ENCODE peak calls at places on chromosomes 4 and X, in six cellular contexts. One of them, this sample, is unnamed.

GRCh38 chrX:121579016-121579760 is 531.8 kb downstream of the GLUD2 start:
- DNase-seq in foreskin fibroblast: no peak
- DNase-seq in endodermal cell: no peak
- DNase-seq in pancreas: no peak
- DNase-seq in mesothelial cell of epicardium: no peak
- DNase-seq in GM23338: peak; percentile 3
- DNase-seq in this sample: no peak

GRCh38 chrX:48045410-48046311 is 25.8 kb downstream of the ZNF630 start:
- DNase-seq in mesothelial cell of epicardium: no peak
- DNase-seq in foreskin fibroblast: no peak
- DNase-seq in endodermal cell: peak; percentile 52
- DNase-seq in GM23338: no peak
- DNase-seq in pancreas: no peak
- DNase-seq in this sample: no peak

GRCh38 chrX:13750204-13750603 is 15.7 kb downstream of the OFD1 start:
- DNase-seq in endodermal cell: no peak
- DNase-seq in foreskin fibroblast: no peak
- DNase-seq in GM23338: peak; percentile 60
- DNase-seq in mesothelial cell of epicardium: no peak
- DNase-seq in pancreas: no peak
- DNase-seq in this sample: no peak

GRCh38 chr4:1500231-1500965 is 94.2 kb upstream of the NKX1-1 start:
- DNase-seq in GM23338: no peak
- DNase-seq in foreskin fibroblast: no peak
- DNase-seq in pancreas: no peak
- DNase-seq in endodermal cell: peak; percentile 35
- DNase-seq in mesothelial cell of epicardium: no peak
- DNase-seq in this sample: peak; percentile 10

GRCh38 chr4:70709551-70710080 is 12.1 kb upstream of the RUFY3 start:
- DNase-seq in foreskin fibroblast: no peak
- DNase-seq in GM23338: no peak
- DNase-seq in pancreas: no peak
- DNase-seq in mesothelial cell of epicardium: no peak
- DNase-seq in endodermal cell: no peak
- DNase-seq in this sample: no peak

GRCh38 chr4:183657564-183657963 is 1.4 kb downstream of the RWDD4 start:
- DNase-seq in GM23338: no peak
- DNase-seq in endodermal cell: no peak
- DNase-seq in mesothelial cell of epicardium: no peak
- DNase-seq in foreskin fibroblast: no peak
- DNase-seq in pancreas: no peak
- DNase-seq in this sample: no peak

GRCh38 chr4:130712038-130712437 is 1616.1 kb downstream of the C4orf33 start:
- DNase-seq in foreskin fibroblast: no peak
- DNase-seq in GM23338: no peak
- DNase-seq in pancreas: no peak
- DNase-seq in endodermal cell: no peak
- DNase-seq in mesothelial cell of epicardium: no peak
- DNase-seq in this sample: no peak

GRCh38 chr4:1243451-1244080 is 5.4 kb downstream of the CTBP1 start:
- DNase-seq in foreskin fibroblast: no peak
- DNase-seq in mesothelial cell of epicardium: peak; percentile 36
- DNase-seq in pancreas: no peak
- DNase-seq in endodermal cell: peak; percentile 48
- DNase-seq in GM23338: no peak
- DNase-seq in this sample: peak; percentile 10

GRCh38 chr4:150784939-150785338 is 203.0 kb downstream of the MAB21L2 start:
- DNase-seq in endodermal cell: no peak
- DNase-seq in GM23338: no peak
- DNase-seq in foreskin fibroblast: no peak
- DNase-seq in pancreas: no peak
- DNase-seq in mesothelial cell of epicardium: no peak
- DNase-seq in this sample: no peak
- TF ChIP-seq CTCF in endodermal cell: no peak
- TF ChIP-seq CTCF in GM23338: no peak
- TF ChIP-seq CTCF in foreskin fibroblast: no peak
- TF ChIP-seq CTCF in pancreas: no peak
- TF ChIP-seq CTCF in mesothelial cell of epicardium: no peak
- TF ChIP-seq CTCF in this sample: no peak

DNA sequence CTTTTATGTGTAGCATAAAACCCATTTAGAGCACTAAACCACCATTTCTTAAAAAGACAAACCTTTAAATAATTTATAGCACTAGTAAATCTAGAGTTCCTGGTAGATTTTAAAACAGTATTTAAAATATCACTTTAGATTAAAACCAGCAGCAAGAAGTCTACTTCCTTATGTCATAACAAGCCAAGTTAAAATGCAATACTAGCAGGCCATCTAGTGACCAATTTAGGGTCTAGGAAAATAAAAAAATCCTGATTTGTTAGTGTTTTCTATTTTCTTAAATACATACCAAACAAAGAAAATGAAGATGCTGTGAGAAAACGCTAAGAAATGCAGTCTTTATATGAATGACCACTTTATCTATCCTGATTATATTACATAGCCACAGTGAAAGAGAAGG is 53.9 kb downstream of the PAPSS1 start:
- DNase-seq in foreskin fibroblast: peak; percentile 22
- DNase-seq in pancreas: no peak
- DNase-seq in GM23338: no peak
- DNase-seq in endodermal cell: no peak
- DNase-seq in mesothelial cell of epicardium: no peak
- DNase-seq in this sample: no peak
- TF ChIP-seq CTCF in foreskin fibroblast: peak; percentile 43
- TF ChIP-seq CTCF in pancreas: peak; percentile 24
- TF ChIP-seq CTCF in GM23338: peak; percentile 40
- TF ChIP-seq CTCF in endodermal cell: peak; percentile 63
- TF ChIP-seq CTCF in mesothelial cell of epicardium: peak; percentile 34
- TF ChIP-seq CTCF in this sample: no peak

DNA sequence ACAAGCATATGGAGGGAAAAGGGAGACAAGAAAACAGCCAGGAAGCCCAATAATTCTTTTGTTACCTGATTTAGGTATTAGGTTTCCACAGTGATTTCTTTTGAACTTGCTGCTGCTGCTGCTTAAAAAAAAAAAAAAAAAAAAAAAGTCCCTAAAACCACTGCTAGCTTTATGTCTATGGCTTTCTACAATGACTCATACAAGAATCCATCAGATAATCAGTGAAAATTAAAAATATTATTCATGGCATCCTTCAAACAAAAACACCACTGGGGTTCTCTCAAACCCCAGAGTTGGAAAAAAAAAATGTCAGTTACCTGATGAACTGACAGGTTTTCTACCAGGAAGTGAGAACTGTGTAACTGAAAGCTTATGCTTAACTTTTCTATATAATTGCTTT is 14.3 kb downstream of the EPHA5 start:
- DNase-seq in foreskin fibroblast: no peak
- DNase-seq in pancreas: no peak
- DNase-seq in endodermal cell: no peak
- DNase-seq in mesothelial cell of epicardium: no peak
- DNase-seq in GM23338: no peak
- DNase-seq in this sample: no peak
- TF ChIP-seq CTCF in foreskin fibroblast: no peak
- TF ChIP-seq CTCF in pancreas: no peak
- TF ChIP-seq CTCF in endodermal cell: no peak
- TF ChIP-seq CTCF in mesothelial cell of epicardium: no peak
- TF ChIP-seq CTCF in GM23338: no peak
- TF ChIP-seq CTCF in this sample: no peak

DNA sequence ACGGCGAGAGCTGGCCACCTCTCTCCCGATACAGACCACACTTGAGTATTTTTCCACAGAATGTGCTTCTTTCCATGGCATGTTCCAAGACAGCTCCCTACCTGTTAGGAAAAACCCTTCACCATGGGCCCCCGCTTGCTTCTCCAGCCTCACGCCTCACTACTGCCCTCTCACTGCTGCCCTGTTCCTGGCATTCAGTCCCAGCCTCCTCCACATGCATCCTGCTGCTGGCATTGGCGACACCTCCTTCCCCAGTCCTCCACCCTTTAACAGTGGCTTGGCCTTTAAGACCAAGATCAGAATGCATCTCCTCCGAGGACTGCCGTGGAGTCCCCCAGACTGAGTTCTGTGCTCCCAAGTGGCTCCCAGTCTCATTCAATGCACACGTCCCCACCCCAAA is 10.7 kb downstream of the PNMA6F start:
- DNase-seq in pancreas: no peak
- DNase-seq in foreskin fibroblast: no peak
- DNase-seq in GM23338: peak; percentile 43
- DNase-seq in mesothelial cell of epicardium: no peak
- DNase-seq in endodermal cell: peak; percentile 64
- DNase-seq in this sample: no peak
- TF ChIP-seq CTCF in pancreas: no peak
- TF ChIP-seq CTCF in foreskin fibroblast: no peak
- TF ChIP-seq CTCF in GM23338: peak; percentile 19
- TF ChIP-seq CTCF in mesothelial cell of epicardium: no peak
- TF ChIP-seq CTCF in endodermal cell: peak; percentile 47
- TF ChIP-seq CTCF in this sample: no peak

GRCh38 chrX:7706032-7706431 is 136.9 kb upstream of the VCX start:
- DNase-seq in GM23338: no peak
- DNase-seq in pancreas: no peak
- DNase-seq in endodermal cell: no peak
- DNase-seq in foreskin fibroblast: no peak
- DNase-seq in mesothelial cell of epicardium: no peak
- DNase-seq in this sample: no peak
- TF ChIP-seq CTCF in GM23338: peak; percentile 14
- TF ChIP-seq CTCF in pancreas: no peak
- TF ChIP-seq CTCF in endodermal cell: peak; percentile 61
- TF ChIP-seq CTCF in foreskin fibroblast: no peak
- TF ChIP-seq CTCF in mesothelial cell of epicardium: peak; percentile 16
- TF ChIP-seq CTCF in this sample: no peak

DNA sequence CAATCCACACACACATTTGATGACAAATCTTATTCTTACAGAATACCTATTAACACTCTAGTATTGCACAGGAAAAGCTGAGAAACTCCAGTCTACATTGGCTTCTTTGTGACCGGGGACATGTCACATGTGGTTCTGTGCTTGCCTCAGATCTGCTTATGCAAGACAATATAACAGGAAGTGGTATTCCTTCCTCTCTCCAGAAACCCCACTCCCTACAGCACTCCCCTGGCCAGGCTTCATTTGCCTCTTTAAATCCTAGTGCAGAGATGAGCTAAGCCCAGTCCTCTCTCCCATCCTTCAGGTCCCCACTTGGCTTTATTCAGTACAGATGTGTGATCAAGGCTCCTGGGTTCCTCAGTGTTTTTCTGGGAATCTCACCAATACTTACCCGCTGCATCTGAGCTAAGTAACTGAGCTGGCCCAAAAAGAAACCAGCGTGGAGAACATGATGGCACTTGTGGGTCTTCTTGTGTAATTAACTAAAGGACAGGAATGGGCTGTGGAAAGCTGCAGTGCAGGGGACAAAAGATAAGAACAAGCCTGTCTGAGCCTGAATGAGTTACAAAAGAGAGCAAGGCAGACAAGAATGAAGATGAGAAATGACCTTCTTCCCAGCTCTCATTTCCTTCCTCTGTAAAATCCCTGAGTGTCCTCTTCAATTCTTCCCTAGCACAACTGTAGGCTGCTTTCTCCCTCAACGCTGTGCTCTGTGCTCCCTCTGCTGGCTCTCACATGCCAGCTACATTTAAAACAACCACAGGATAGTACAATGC is 105.6 kb downstream of the HNRNPD start:
- DNase-seq in endodermal cell: peak; percentile 79
- DNase-seq in mesothelial cell of epicardium: peak; percentile 60
- DNase-seq in GM23338: peak; percentile 87
- DNase-seq in foreskin fibroblast: peak; percentile 40
- DNase-seq in pancreas: peak; percentile 17
- DNase-seq in this sample: peak; percentile 52
- TF ChIP-seq CTCF in endodermal cell: peak; percentile 91
- TF ChIP-seq CTCF in mesothelial cell of epicardium: peak; percentile 44
- TF ChIP-seq CTCF in GM23338: peak; percentile 88
- TF ChIP-seq CTCF in foreskin fibroblast: peak; percentile 79
- TF ChIP-seq CTCF in pancreas: peak; percentile 48
- TF ChIP-seq CTCF in this sample: peak; percentile 47

DNA sequence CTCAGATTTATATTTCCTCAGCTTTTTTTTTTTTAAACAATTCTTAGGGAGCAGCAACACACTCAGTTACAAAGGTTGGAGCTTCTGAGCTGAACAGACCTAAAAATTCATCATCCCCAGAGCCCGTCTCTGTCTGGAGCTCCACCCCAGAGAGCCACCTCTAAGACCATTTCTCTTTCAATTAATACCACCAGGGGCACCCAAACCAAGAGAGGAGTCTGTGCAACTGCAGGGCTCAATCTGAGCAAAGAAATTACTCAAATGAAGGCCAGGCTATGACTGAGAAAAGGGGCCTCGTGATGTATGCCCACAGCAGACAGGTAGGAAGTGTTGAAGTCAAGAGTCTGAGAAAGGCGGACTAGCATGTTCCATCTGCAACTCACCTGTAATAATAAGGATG is 95.5 kb downstream of the C4orf51 start:
- DNase-seq in mesothelial cell of epicardium: no peak
- DNase-seq in foreskin fibroblast: no peak
- DNase-seq in pancreas: no peak
- DNase-seq in endodermal cell: no peak
- DNase-seq in GM23338: peak; percentile 22
- DNase-seq in this sample: no peak
- TF ChIP-seq CTCF in mesothelial cell of epicardium: no peak
- TF ChIP-seq CTCF in foreskin fibroblast: no peak
- TF ChIP-seq CTCF in pancreas: no peak
- TF ChIP-seq CTCF in endodermal cell: peak; percentile 47
- TF ChIP-seq CTCF in GM23338: no peak
- TF ChIP-seq CTCF in this sample: no peak

This sample was measured in WTC11.